ENCODE peak calls at places on chromosomes 1 and 21, in four cellular contexts. A, J, G and E are unnamed samples.
A peak's percentile ranks its signal among the peaks of the same experiment; 100 is the strongest.

GRCh38 chr1:212982430-212983152 is 32.2 kb downstream of the VASH2 start:
- DNase-seq in J (no peak), G (peak; percentile 51), A (no peak), E (no peak)

GRCh38 chr1:41435570-41436178 is 48.8 kb downstream of the EDN2 start:
- DNase-seq in J (no peak), G (no peak), A (no peak), E (no peak)

GRCh38 chr21:41425954-41426655 is at the start of gene MX1:
- DNase-seq in J (peak; percentile 85), A (peak; percentile 89), G (peak; percentile 75), E (no peak)

GRCh38 chr1:160925652-160926241 is 28.9 kb downstream of the ITLN2 start:
- DNase-seq in G (no peak), J (no peak), A (no peak), E (no peak)

GRCh38 chr1:168739908-168740307 is 10.9 kb upstream of the DPT start:
- DNase-seq in A (no peak), G (no peak), J (no peak), E (no peak)

GRCh38 chr21:41141031-41141457 is 26.9 kb upstream of the BACE2 start:
- DNase-seq in A (no peak), G (no peak), J (no peak), E (no peak)

GRCh38 chr1:9384751-9385245 is 92.1 kb downstream of the SPSB1 start:
- DNase-seq in A (no peak), J (peak; percentile 79), G (peak; percentile 81), E (no peak)

GRCh38 chr1:180151508-180151907 is 3.2 kb upstream of the QSOX1 start:
- DNase-seq in J (no peak), A (no peak), G (no peak), E (no peak)

DNA sequence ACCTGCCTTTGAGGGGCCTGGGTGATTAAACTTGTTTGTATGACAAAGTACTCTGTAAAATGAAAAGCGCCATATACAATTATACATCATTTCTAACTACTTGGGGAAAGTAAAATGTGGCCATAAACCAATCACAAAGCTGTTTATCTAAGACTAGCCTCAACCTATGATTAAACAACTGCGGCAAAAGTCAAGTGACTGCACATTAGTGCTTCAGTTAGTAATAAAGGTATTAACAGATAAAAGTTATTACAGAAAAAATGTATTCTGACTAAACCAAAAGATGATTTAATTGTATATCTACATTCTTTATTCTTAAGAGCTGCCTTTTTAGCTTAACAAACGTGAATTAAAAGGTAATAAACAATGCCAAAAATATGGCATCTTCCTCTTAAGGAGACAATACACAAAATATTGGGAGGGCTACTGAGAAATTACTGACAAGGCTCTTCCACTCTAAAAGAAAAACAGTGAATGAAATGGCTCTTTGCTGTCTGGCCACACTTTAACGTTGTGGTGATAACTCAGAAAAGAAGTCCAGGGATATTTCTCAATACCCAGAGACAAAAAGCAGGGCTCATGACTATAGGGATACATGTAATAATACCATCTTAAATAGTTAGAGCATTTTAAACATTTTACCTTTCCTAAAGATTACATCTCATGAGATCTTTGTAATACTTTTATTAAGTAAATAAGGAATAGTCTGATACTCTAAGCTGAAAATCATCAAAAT is 8.6 kb downstream of the ARHGAP29 start:
- DNase-seq in A (no peak), G (no peak), J (no peak), E (no peak)
- H3K27me3 ChIP-seq in A (no peaks in the 10 kb centered on the region), G (peaks cover 3% of the 10 kb centered on the region), J (no peaks in the 10 kb centered on the region), E (no peaks in the 10 kb centered on the region)

DNA sequence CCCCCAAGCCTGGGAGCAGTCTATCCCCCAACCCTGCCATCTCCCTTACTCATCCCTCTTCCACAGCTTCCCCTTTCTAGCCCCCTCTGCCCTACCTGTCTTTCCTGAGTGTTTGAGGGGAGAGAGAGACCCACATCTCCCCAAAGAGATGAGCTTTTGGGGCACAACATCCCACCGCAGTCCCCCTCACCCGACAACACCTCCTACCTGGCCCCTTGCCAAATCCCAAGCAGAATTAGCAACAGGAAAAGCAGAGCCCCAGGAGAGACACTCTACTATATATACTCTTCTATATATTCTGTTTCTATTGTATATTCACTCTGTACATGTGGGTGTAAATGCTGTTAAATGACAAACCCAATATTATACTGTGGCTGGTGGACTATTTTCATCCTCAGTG is 9.9 kb upstream of the KCNC4 start:
- DNase-seq in G (no peak), J (no peak), A (no peak), E (no peak)
- H3K27ac ChIP-seq in G (no peak overlapping the region), J (no peak overlapping the region), A (no peak overlapping the region), E (no peak overlapping the region)

DNA sequence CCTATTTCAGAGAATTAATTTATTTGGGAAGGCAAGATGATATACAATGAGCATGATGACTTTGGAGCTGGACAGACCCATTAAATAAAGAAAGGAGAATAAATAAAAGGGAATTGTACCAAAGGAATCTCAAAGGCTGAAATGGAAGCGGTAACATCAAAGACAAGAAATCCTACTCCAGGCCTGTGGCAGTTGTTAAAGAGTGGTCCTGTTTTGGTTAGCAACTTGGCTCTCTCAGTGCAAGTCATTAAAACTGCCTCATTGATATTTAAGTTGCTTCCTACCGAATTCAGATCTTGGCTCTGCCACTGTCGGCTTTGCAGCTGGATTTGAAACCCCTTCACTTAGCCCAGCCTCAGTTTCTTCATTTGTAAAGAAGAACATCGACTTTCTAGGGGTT is 10.1 kb downstream of the TGFB2 start:
- DNase-seq in G (no peak), J (no peak), A (no peak), E (no peak)
- H3K4me3 ChIP-seq in G (no peak overlapping the region), J (no peak overlapping the region), A (no peak overlapping the region), E (no peak overlapping the region)

DNA sequence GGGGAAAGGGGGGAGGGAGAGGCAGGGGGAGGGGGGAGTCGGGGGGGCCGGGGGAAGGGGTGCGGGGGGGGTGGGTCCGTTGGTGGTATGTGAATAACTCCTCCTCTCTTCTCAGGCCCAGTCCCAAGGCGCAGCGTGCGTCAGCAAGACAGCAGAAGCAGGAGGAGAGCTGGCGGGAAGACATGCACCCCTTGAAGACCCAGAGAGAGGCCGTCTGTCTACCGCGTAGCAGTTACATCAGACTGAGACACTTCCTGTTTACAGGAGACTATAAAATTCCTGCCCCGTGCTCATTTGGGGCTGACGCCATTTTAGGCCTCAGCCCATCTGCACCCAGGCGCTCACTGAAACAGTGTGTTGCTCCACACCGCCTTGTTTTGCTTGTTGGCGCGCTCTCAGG is 55.3 kb downstream of the SETD4 start:
- DNase-seq in G (no peak), A (no peak), J (no peak), E (no peak)
- H3K27me3 ChIP-seq in G (peaks cover 6% of the 10 kb centered on the region), A (no peaks in the 10 kb centered on the region), J (no peaks in the 10 kb centered on the region), E (no peaks in the 10 kb centered on the region)